ENCODE peak calls at places on chromosomes 6 and 20, in five cellular contexts. One of them, this sample, is unnamed.

GRCh38 chr6:158718431-158719126 is 68.7 kb downstream of the SYTL3 start:
- DNase-seq in prostate gland: no peak
- DNase-seq in right lobe of liver: peak
- DNase-seq in A549: peak
- DNase-seq in tibial nerve: no peak
- DNase-seq in this sample: peak

GRCh38 chr6:164106345-164106769 is 691.8 kb downstream of the QKI start:
- DNase-seq in A549: no peak
- DNase-seq in right lobe of liver: no peak
- DNase-seq in tibial nerve: no peak
- DNase-seq in prostate gland: no peak
- DNase-seq in this sample: no peak

GRCh38 chr6:89298680-89299450 is 16.2 kb downstream of the GABRR2 start:
- DNase-seq in A549: no peak
- DNase-seq in prostate gland: no peak
- DNase-seq in tibial nerve: no peak
- DNase-seq in right lobe of liver: no peak
- DNase-seq in this sample: no peak

GRCh38 chr20:297098-297924 is at the start of gene ZCCHC3:
- DNase-seq in prostate gland: peak
- DNase-seq in A549: peak
- DNase-seq in tibial nerve: peak
- DNase-seq in right lobe of liver: peak
- DNase-seq in this sample: peak

GRCh38 chr6:17907467-17908229 is 79.8 kb downstream of the KIF13A start:
- DNase-seq in prostate gland: peak
- DNase-seq in A549: peak
- DNase-seq in tibial nerve: peak
- DNase-seq in right lobe of liver: peak
- DNase-seq in this sample: peak

GRCh38 chr6:35919827-35920751 is 809 bp downstream of the SRPK1 start:
- DNase-seq in tibial nerve: no peak
- DNase-seq in right lobe of liver: peak
- DNase-seq in A549: no peak
- DNase-seq in prostate gland: peak
- DNase-seq in this sample: peak

GRCh38 chr6:114090626-114091025 is 119.7 kb upstream of the HDAC2 start:
- DNase-seq in right lobe of liver: no peak
- DNase-seq in A549: no peak
- DNase-seq in prostate gland: no peak
- DNase-seq in tibial nerve: no peak
- DNase-seq in this sample: no peak

GRCh38 chr6:51301969-51302368 is 483.3 kb downstream of the TFAP2B start:
- DNase-seq in tibial nerve: no peak
- DNase-seq in A549: no peak
- DNase-seq in prostate gland: no peak
- DNase-seq in right lobe of liver: no peak
- DNase-seq in this sample: no peak

GRCh38 chr6:158999154-158999668 is 791 bp downstream of the RSPH3 start:
- DNase-seq in A549: peak
- DNase-seq in right lobe of liver: no peak
- DNase-seq in prostate gland: no peak
- DNase-seq in tibial nerve: peak
- DNase-seq in this sample: no peak

GRCh38 chr6:148831064-148831463 is 84.2 kb downstream of the UST start:
- DNase-seq in prostate gland: no peak
- DNase-seq in A549: no peak
- DNase-seq in tibial nerve: no peak
- DNase-seq in right lobe of liver: no peak
- DNase-seq in this sample: no peak

GRCh38 chr20:22383156-22383555 is 201.2 kb downstream of the FOXA2 start:
- DNase-seq in prostate gland: no peak
- DNase-seq in A549: no peak
- DNase-seq in tibial nerve: no peak
- DNase-seq in right lobe of liver: no peak
- DNase-seq in this sample: no peak

GRCh38 chr20:23131766-23132165 is 45.6 kb upstream of the CD93 start:
- DNase-seq in right lobe of liver: no peak
- DNase-seq in prostate gland: no peak
- DNase-seq in A549: no peak
- DNase-seq in tibial nerve: no peak
- DNase-seq in this sample: no peak

GRCh38 chr6:77813090-77813489 is 160.3 kb downstream of the MEI4 start:
- DNase-seq in right lobe of liver: no peak
- DNase-seq in tibial nerve: no peak
- DNase-seq in A549: no peak
- DNase-seq in prostate gland: no peak
- DNase-seq in this sample: no peak

GRCh38 chr20:41058007-41058673 is 29.5 kb downstream of the TOP1 start:
- DNase-seq in right lobe of liver: no peak
- DNase-seq in A549: no peak
- DNase-seq in prostate gland: no peak
- DNase-seq in tibial nerve: no peak
- DNase-seq in this sample: no peak

GRCh38 chr6:117531346-117531745 is 48.9 kb downstream of the DCBLD1 start:
- DNase-seq in A549: no peak
- DNase-seq in tibial nerve: no peak
- DNase-seq in prostate gland: no peak
- DNase-seq in right lobe of liver: no peak
- DNase-seq in this sample: no peak

GRCh38 chr20:58852559-58853271 is at the start of gene GNAS:
- DNase-seq in tibial nerve: no peak
- DNase-seq in right lobe of liver: peak
- DNase-seq in prostate gland: peak
- DNase-seq in A549: peak
- DNase-seq in this sample: peak
- H3K27ac ChIP-seq in tibial nerve: no peak
- H3K27ac ChIP-seq in right lobe of liver: no peak
- H3K27ac ChIP-seq in prostate gland: no peak
- H3K27ac ChIP-seq in A549: no peak
- H3K27ac ChIP-seq in this sample: no peak

DNA sequence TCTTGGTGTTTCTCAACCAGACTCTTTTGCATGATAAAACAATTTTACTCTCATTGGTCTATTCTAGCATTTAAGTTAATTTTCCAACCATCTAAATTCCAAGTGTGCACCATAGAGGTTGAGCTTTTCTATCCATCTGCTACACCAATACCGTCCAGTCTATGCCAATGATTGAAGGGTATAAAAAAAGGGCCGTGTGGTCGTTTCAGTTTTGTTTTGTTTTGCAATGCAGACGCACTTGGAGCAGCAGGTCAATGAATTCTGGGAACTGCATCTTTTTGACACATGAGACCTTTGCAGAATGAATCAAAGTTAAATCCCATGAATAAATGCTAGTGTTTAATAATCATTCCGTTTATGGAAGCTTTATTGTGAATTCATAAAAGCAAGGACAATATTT is 650.0 kb upstream of the GJE1 start:
- DNase-seq in prostate gland: no peak
- DNase-seq in tibial nerve: no peak
- DNase-seq in right lobe of liver: no peak
- DNase-seq in A549: no peak
- DNase-seq in this sample: no peak
- TF ChIP-seq POLR2A in prostate gland: no peak
- TF ChIP-seq POLR2A in tibial nerve: no peak
- TF ChIP-seq POLR2A in right lobe of liver: no peak
- TF ChIP-seq POLR2A in A549: no peak
- TF ChIP-seq POLR2A in this sample: no peak

GRCh38 chr20:35342154-35342769 is 50.0 kb upstream of the FAM83C start:
- DNase-seq in prostate gland: no peak
- DNase-seq in right lobe of liver: no peak
- DNase-seq in tibial nerve: no peak
- DNase-seq in A549: no peak
- DNase-seq in this sample: no peak

GRCh38 chr20:35339007-35339406 is 46.8 kb upstream of the FAM83C start:
- DNase-seq in A549: no peak
- DNase-seq in tibial nerve: no peak
- DNase-seq in prostate gland: no peak
- DNase-seq in right lobe of liver: no peak
- DNase-seq in this sample: no peak

GRCh38 chr20:35341366-35342028 is 49.3 kb upstream of the FAM83C start:
- DNase-seq in A549: no peak
- DNase-seq in tibial nerve: no peak
- DNase-seq in prostate gland: no peak
- DNase-seq in right lobe of liver: no peak
- DNase-seq in this sample: no peak

GRCh38 chr20:35344354-35344837 is 52.2 kb upstream of the FAM83C start:
- DNase-seq in prostate gland: peak
- DNase-seq in A549: no peak
- DNase-seq in right lobe of liver: peak
- DNase-seq in tibial nerve: no peak
- DNase-seq in this sample: no peak

DNA sequence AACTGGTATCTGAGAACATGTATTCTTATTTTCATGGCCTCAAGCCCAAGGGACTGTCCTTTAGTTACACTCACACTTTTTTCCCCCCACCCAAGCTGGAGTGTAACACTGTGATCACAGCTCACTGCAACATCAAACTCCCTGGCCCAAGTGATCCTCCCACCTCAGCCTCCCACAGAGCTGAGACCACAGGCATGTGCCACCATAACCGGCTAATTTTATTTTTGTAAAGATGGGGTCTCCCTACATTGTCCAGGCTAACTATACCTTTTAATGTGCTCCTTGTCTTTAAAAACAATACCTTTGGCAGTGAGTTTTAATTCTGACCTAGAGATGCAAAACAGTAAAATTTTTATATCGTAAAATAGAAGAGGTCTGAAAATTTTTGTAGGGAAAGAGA is 48.2 kb upstream of the FAM83C start:
- DNase-seq in A549: no peak
- DNase-seq in right lobe of liver: no peak
- DNase-seq in tibial nerve: no peak
- DNase-seq in prostate gland: no peak
- DNase-seq in this sample: no peak
- H3K27ac ChIP-seq in A549: no peak
- H3K27ac ChIP-seq in right lobe of liver: no peak
- H3K27ac ChIP-seq in tibial nerve: no peak
- H3K27ac ChIP-seq in prostate gland: no peak
- H3K27ac ChIP-seq in this sample: no peak

GRCh38 chr6:26597389-26597766 is 625 bp downstream of the ABT1 start:
- DNase-seq in A549: no peak
- DNase-seq in prostate gland: no peak
- DNase-seq in tibial nerve: no peak
- DNase-seq in right lobe of liver: no peak
- DNase-seq in this sample: no peak

GRCh38 chr6:26598267-26598666 is 1.5 kb downstream of the ABT1 start:
- DNase-seq in prostate gland: no peak
- DNase-seq in A549: no peak
- DNase-seq in tibial nerve: no peak
- DNase-seq in right lobe of liver: no peak
- DNase-seq in this sample: no peak

GRCh38 chr6:26597821-26598220 is 1.1 kb downstream of the ABT1 start:
- DNase-seq in prostate gland: no peak
- DNase-seq in tibial nerve: no peak
- DNase-seq in right lobe of liver: no peak
- DNase-seq in A549: no peak
- DNase-seq in this sample: no peak

GRCh38 chr6:26595669-26596269 is 984 bp upstream of the ABT1 start:
- DNase-seq in right lobe of liver: peak
- DNase-seq in A549: peak
- DNase-seq in tibial nerve: peak
- DNase-seq in prostate gland: peak
- DNase-seq in this sample: peak

DNA sequence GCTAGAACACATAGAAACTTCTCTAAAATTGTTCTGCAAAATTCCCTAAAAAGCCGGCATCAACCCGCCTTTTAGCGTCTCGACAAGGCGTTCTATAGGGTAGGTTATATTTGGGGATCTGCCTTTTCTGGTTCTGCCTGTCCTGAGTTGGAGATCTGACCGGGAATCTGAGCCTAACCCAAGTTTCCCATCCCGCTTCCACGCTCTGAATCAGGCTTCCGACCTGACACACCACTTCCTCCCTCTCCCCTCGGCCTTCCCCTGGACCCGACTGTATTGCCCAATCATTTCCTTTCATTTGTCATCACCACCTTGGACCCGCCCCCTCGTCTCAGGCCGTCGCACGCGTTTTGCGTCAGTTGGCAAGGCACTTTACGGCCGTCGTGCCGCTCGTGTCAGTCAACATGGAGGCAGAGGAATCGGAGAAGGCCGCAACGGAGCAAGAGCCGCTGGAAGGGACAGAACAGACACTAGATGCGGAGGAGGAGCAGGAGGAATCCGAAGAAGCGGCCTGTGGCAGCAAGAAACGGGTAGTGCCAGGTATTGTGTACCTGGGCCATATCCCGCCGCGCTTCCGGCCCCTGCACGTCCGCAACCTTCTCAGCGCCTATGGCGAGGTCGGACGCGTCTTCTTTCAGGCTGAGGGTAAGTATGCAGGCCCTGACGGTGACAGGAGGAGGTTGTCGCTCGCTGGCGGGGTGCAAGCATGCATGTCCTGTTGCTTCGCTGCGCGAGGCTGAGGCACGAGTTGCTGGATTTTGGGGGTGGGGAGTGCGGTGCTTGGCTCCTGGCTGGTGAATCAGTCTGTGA is at the start of gene ABT1:
- DNase-seq in right lobe of liver: peak
- DNase-seq in A549: peak
- DNase-seq in prostate gland: peak
- DNase-seq in tibial nerve: peak
- DNase-seq in this sample: peak
- TF ChIP-seq POLR2A in right lobe of liver: peak
- TF ChIP-seq POLR2A in A549: peak
- TF ChIP-seq POLR2A in prostate gland: peak
- TF ChIP-seq POLR2A in tibial nerve: peak
- TF ChIP-seq POLR2A in this sample: peak

GRCh38 chr6:26205161-26205624 is 118.0 kb downstream of the HFE start:
- DNase-seq in tibial nerve: no peak
- DNase-seq in A549: peak
- DNase-seq in right lobe of liver: peak
- DNase-seq in prostate gland: peak
- DNase-seq in this sample: peak

GRCh38 chr6:26204332-26205160 is 117.3 kb downstream of the HFE start:
- DNase-seq in right lobe of liver: peak
- DNase-seq in A549: peak
- DNase-seq in prostate gland: peak
- DNase-seq in tibial nerve: peak
- DNase-seq in this sample: peak

GRCh38 chr6:26202201-26202611 is 115.0 kb downstream of the HFE start:
- DNase-seq in right lobe of liver: no peak
- DNase-seq in prostate gland: no peak
- DNase-seq in tibial nerve: no peak
- DNase-seq in A549: no peak
- DNase-seq in this sample: no peak

GRCh38 chr6:26200918-26201721 is 113.9 kb downstream of the HFE start:
- DNase-seq in A549: no peak
- DNase-seq in prostate gland: no peak
- DNase-seq in right lobe of liver: no peak
- DNase-seq in tibial nerve: no peak
- DNase-seq in this sample: no peak

GRCh38 chr6:26202811-26203583 is 115.8 kb downstream of the HFE start:
- DNase-seq in A549: no peak
- DNase-seq in tibial nerve: no peak
- DNase-seq in prostate gland: no peak
- DNase-seq in right lobe of liver: no peak
- DNase-seq in this sample: no peak
- H3K27ac ChIP-seq in A549: peak
- H3K27ac ChIP-seq in tibial nerve: peak
- H3K27ac ChIP-seq in prostate gland: peak
- H3K27ac ChIP-seq in right lobe of liver: no peak
- H3K27ac ChIP-seq in this sample: no peak

This sample was measured in body of pancreas.